ENCODE peak calls at places on chromosome 12, in eight cellular contexts. Y is astrocyte of the cerebellum; A is neural progenitor cell; D is activated T-helper 1 cell treated with Interleukin-2 at 50 U/mL for 16 hours; X is HAP-1; H is H1; P is activated CD8-positive, alpha-beta memory T cell treated with anti-CD3 and anti-CD28 coated beads for 4 hours; U is AG10803. N is an unnamed sample.

GRCh38 chr12:47561746-47562145 is 144.1 kb downstream of the RPAP3 start:
- DNase-seq in D (no peak), P (no peak), X (no peak), Y (no peak), U (peak; percentile 60), H (no peak), A (no peak), N (no peak)

GRCh38 chr12:48061943-48062719 is 43.7 kb downstream of the SENP1 start:
- DNase-seq in P (no peak), H (no peak), D (no peak), U (no peak), X (no peak), Y (no peak), A (peak; percentile 51), N (no peak)

GRCh38 chr12:19035552-19035951 is 94.0 kb upstream of the PLEKHA5 start:
- DNase-seq in H (no peak), Y (no peak), A (no peak), U (peak; percentile 84), X (no peak), P (no peak), D (no peak), N (no peak)

GRCh38 chr12:95318071-95318545 is 100.5 kb downstream of the VEZT start:
- DNase-seq in A (no peak), U (peak; percentile 56), H (no peak), D (no peak), X (no peak), P (no peak), Y (no peak), N (no peak)

GRCh38 chr12:82682851-82683261 is 3.9 kb upstream of the TMTC2 start:
- DNase-seq in D (no peak), A (no peak), Y (no peak), X (no peak), U (peak; percentile 53), H (no peak), P (no peak), N (no peak)

GRCh38 chr12:96472384-96472783 is 17.0 kb upstream of the CFAP54 start:
- DNase-seq in D (no peak), A (no peak), Y (no peak), X (no peak), H (no peak), P (no peak), U (peak; percentile 58), N (no peak)

GRCh38 chr12:84912191-84913142 is at the start of gene SLC6A15:
- DNase-seq in D (no peak), A (peak; percentile 90), Y (peak; percentile 58), H (no peak), P (no peak), X (no peak), U (peak; percentile 75), N (no peak)

GRCh38 chr12:113422929-113423669 is 919 bp downstream of the SDSL start:
- DNase-seq in H (no peak), A (no peak), U (no peak), P (no peak), Y (no peak), X (no peak), D (no peak), N (no peak)

GRCh38 chr12:27260746-27261145 is 16.7 kb downstream of the STK38L start:
- DNase-seq in Y (no peak), P (no peak), D (no peak), A (no peak), H (no peak), X (no peak), U (peak; percentile 60), N (no peak)

GRCh38 chr12:124893792-124894516 is 20.5 kb downstream of the UBC start:
- DNase-seq in D (no peak), U (no peak), P (no peak), H (no peak), Y (no peak), A (no peak), X (no peak), N (no peak)

GRCh38 chr12:81255456-81255855 is 177.6 kb downstream of the ACSS3 start:
- DNase-seq in Y (no peak), U (no peak), A (no peak), H (no peak), X (no peak), D (no peak), P (no peak), N (no peak)

GRCh38 chr12:25186788-25187397 is 8.1 kb downstream of the DNAI7 start:
- DNase-seq in U (no peak), P (no peak), A (no peak), Y (peak; percentile 78), X (no peak), H (no peak), D (no peak), N (no peak)

GRCh38 chr12:40170593-40170992 is 54.2 kb upstream of the LRRK2 start:
- DNase-seq in Y (no peak), H (no peak), D (no peak), A (no peak), X (no peak), P (no peak), U (no peak), N (no peak)

GRCh38 chr12:64912501-64912900 is 88.1 kb downstream of the TBC1D30 start:
- DNase-seq in A (no peak), H (no peak), U (peak; percentile 31), X (no peak), Y (peak; percentile 9), P (no peak), D (no peak), N (no peak)

GRCh38 chr12:126248871-126249403 is 1183.7 kb downstream of the AACS start:
- DNase-seq in A (peak; percentile 20), U (no peak), D (no peak), P (no peak), H (no peak), X (no peak), Y (no peak), N (no peak)

GRCh38 chr12:94898388-94898787 is 105.1 kb downstream of the NDUFA12 start:
- DNase-seq in H (no peak), X (no peak), Y (no peak), U (peak; percentile 4), A (no peak), P (no peak), D (no peak), N (no peak)

GRCh38 chr12:52444647-52445595 is 7.0 kb downstream of the KRT6B start:
- DNase-seq in H (no peak), P (no peak), X (no peak), A (no peak), U (no peak), D (no peak), Y (no peak), N (no peak)

N was measured in activated naive CD8-positive, alpha-beta T cell treated with anti-CD3 and anti-CD28 coated beads, Interleukin-2, amount 50 U/mL, for 16 hours.